ENCODE peak calls at places on chromosome 16, in five cellular contexts. L is prostate gland, I is transverse colon, Y is body of pancreas, E is H9. C is an unnamed sample.

GRCh38 chr16:67101301-67101675 is 8.5 kb upstream of the PHAF1 start:
- DNase-seq in L (no peak), I (no peak), Y (no peak), E (no peak), C (no peak)

GRCh38 chr16:10950393-10950792 is 6.0 kb downstream of the CLEC16A start:
- DNase-seq in L (no peak), I (no peak), Y (no peak), E (no peak), C (no peak)

GRCh38 chr16:75250809-75251279 is 580 bp downstream of the BCAR1 start:
- DNase-seq in L (no peak), I (peak; percentile 77), Y (peak; percentile 79), E (no peak), C (no peak)

GRCh38 chr16:13540771-13541170 is 379.2 kb upstream of the ERCC4 start:
- DNase-seq in L (no peak), I (no peak), Y (no peak), E (no peak), C (no peak)

GRCh38 chr16:85912271-85912974 is 13.5 kb downstream of the IRF8 start:
- DNase-seq in L (no peak), I (peak; percentile 43), Y (no peak), E (no peak), C (no peak)

GRCh38 chr16:21656795-21657768 is 4.7 kb upstream of the IGSF6 start:
- DNase-seq in L (no peak), I (no peak), Y (no peak), E (no peak), C (no peak)

GRCh38 chr16:21989141-21989540 is 11.8 kb downstream of the PDZD9 start:
- DNase-seq in L (no peak), I (no peak), Y (no peak), E (no peak), C (no peak)

GRCh38 chr16:68116256-68116853 is 31.2 kb downstream of the NFATC3 start:
- DNase-seq in L (no peak), I (no peak), Y (no peak), E (no peak), C (no peak)

GRCh38 chr16:68676113-68676860 is 31.2 kb downstream of the CDH3 start:
- DNase-seq in L (no peak), I (no peak), Y (no peak), E (no peak), C (no peak)

GRCh38 chr16:79601092-79601977 is 798 bp upstream of the MAF start:
- DNase-seq in L (peak; percentile 48), I (peak; percentile 72), Y (peak; percentile 42), E (peak; percentile 38), C (no peak)

DNA sequence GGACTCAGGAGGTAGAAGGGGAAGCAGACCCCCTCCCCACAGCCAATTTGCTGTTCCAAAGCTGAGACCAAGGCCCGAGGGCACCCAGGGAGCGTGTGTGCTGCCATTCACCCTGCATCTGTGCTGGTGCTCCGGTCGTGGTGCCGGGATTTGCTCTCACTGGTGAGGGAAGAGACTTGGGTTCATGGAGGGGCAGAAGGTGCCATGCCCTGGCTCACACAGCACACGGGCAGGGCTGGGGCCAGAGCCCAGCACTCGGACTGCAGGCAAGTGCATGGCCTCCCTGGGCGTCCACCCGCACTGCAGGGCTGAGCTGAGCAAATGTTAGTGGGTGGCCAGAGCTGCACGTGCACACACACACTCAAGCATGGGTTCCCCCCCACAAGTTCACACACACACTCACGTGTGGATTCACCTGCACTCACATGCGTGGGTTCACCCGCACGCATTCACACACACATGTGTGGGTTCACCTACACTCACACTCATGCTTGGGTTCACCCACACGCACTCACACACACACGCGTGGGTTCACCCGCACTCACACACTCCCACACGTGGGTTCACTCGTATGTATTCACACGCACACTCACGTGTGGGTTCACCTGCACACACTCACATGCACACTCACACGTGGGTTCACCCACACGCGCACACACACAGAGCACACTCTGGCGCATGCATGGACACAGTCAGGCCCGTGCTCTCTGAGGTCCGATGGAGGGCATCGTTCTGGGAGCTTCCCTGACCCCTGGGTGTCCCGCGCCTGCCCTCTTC is 57.0 kb upstream of the CBFA2T3 start:
- DNase-seq in L (no peak), I (no peak), Y (no peak), E (no peak), C (no peak)
- H3K27ac ChIP-seq in L (no peak overlapping the region), I (no peak overlapping the region), Y (no peak overlapping the region), E (no peak overlapping the region), C (no peak overlapping the region)

GRCh38 chr16:73060216-73060615 is 12.3 kb upstream of the ZFHX3 start:
- DNase-seq in L (no peak), I (no peak), Y (no peak), E (no peak), C (no peak)
- H3K27ac ChIP-seq in L (peak overlapping the region; percentile 97), I (peak overlapping the region; percentile 92), Y (no peak overlapping the region), E (no peak overlapping the region), C (peak overlapping the region; percentile 93)

GRCh38 chr16:1929578-1930337 is 11.5 kb upstream of the HS3ST6 start:
- DNase-seq in L (peak; percentile 82), I (peak; percentile 93), Y (peak; percentile 94), E (peak; percentile 88), C (no peak)
- H3K27ac ChIP-seq in L (peak overlapping the region; percentile 67), I (peak overlapping the region; percentile 85), Y (peak overlapping the region; percentile 80), E (no peak overlapping the region), C (no peak overlapping the region)

DNA sequence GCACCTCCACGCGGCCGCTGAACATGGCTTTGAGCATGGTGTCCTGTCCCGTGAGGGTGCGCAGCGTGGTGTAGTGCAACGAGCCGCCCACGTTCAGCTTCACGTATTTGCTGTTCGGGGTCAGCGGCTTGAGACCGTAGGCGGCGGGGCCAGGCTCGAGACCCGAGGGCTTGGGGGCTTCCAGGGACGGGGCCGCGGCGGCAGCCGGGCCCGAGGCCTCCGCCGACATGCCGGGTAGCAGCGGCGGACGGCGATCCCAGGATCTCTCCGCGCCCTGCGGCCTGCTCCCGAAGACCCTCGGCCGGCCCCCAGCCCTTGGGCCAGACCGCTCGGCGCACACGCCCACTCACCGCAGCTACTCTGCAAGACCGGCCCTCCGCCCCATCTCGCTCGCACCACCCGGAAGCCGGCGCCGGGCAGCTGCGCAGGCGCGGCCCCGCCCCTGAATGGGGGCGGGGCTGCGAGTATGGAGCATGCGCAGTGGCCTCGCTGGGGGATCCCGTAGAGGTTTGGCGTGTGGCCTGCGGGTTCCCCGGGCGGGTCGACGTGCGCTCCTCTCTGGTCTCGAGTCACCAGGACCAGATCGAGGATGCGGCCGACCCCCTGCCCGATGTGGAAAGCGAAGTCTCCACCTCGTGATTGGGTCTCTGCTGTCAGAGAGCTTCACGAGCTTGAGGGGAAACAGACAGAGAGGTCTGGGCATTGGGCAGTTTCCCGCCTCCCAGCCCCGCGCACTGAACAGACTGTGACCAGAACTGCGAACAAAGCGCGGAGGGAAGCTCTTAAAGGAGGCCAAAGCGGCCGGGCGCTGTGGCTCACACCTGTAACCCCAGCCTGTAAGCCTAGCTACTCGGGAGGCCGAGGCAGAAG is at the start of gene KCTD13:
- DNase-seq in L (peak; percentile 82), I (peak; percentile 89), Y (peak; percentile 85), E (peak; percentile 93), C (no peak)
- H3K27ac ChIP-seq in L (peak within 1 kb of the TSS; percentile 84), I (peak within 1 kb of the TSS; percentile 96), Y (peak within 1 kb of the TSS; percentile 70), E (no peak within 1 kb of the TSS), C (peak within 1 kb of the TSS; percentile 25)

GRCh38 chr16:50719401-50720337 is 22.2 kb upstream of the CYLD start:
- DNase-seq in L (peak; percentile 68), I (peak; percentile 66), Y (peak; percentile 38), E (peak; percentile 54), C (no peak)
- H3K27ac ChIP-seq in L (peak overlapping the region; percentile 62), I (no peak overlapping the region), Y (no peak overlapping the region), E (no peak overlapping the region), C (peak overlapping the region; percentile 59)

DNA sequence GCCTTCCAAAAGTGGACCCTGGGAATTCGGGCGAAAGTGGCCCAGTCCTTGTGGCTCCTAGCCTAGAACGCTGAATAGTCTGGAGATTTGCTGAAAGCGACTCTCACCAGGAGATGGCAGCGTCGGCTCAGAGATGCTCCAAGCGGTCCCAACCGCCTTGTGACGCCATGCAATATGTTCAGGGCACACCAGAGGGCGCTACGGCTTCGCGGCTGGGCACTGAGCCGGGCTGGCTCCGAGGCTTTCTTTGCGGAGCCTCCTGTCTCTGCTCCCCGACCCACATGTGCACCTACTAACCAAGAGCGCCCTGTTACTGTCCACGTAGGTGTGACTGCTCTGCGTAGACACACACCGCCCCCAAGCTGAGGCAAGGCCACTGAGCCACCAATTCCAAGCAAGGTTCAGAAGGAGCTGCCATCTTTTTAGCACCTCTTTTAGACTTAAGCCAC is 36.9 kb downstream of the SYCE1L start:
- DNase-seq in L (peak; percentile 82), I (peak; percentile 89), Y (peak; percentile 91), E (peak; percentile 94), C (no peak)
- H3K27ac ChIP-seq in L (no peak overlapping the region), I (no peak overlapping the region), Y (no peak overlapping the region), E (no peak overlapping the region), C (no peak overlapping the region)

GRCh38 chr16:12253731-12254130 is 277.2 kb downstream of the SNX29 start:
- DNase-seq in L (no peak), I (no peak), Y (no peak), E (no peak), C (no peak)

GRCh38 chr16:12250578-12250977 is 274.0 kb downstream of the SNX29 start:
- DNase-seq in L (no peak), I (no peak), Y (no peak), E (no peak), C (no peak)

GRCh38 chr16:12255473-12255872 is 278.9 kb downstream of the SNX29 start:
- DNase-seq in L (no peak), I (no peak), Y (no peak), E (no peak), C (no peak)

GRCh38 chr16:12254566-12254965 is 278.0 kb downstream of the SNX29 start:
- DNase-seq in L (no peak), I (no peak), Y (no peak), E (no peak), C (no peak)

GRCh38 chr16:12252616-12253015 is 276.1 kb downstream of the SNX29 start:
- DNase-seq in L (no peak), I (no peak), Y (no peak), E (no peak), C (no peak)
- H3K27ac ChIP-seq in L (no peak overlapping the region), I (no peak overlapping the region), Y (no peak overlapping the region), E (no peak overlapping the region), C (no peak overlapping the region)